ENCODE peak calls at places on chromosomes 5 and 9, in nine cellular contexts. One of them, this sample, is unnamed.

GRCh38 chr5:116273458-116274242 is 188.8 kb downstream of the COMMD10 start:
- DNase-seq in CD8-positive, alpha-beta memory T cell: no peak
- DNase-seq in cardiac muscle cell: no peak
- DNase-seq in uterus: no peak
- DNase-seq in right cardiac atrium: no peak
- DNase-seq in neuronal stem cell: no peak
- DNase-seq in lung: no peak
- DNase-seq in pancreas: no peak
- DNase-seq in A549: no peak
- DNase-seq in this sample: no peak

GRCh38 chr9:112434487-112434886 is 52.1 kb upstream of the KIAA1958 start:
- DNase-seq in neuronal stem cell: no peak
- DNase-seq in CD8-positive, alpha-beta memory T cell: no peak
- DNase-seq in pancreas: no peak
- DNase-seq in uterus: no peak
- DNase-seq in right cardiac atrium: no peak
- DNase-seq in cardiac muscle cell: no peak
- DNase-seq in A549: no peak
- DNase-seq in lung: no peak
- DNase-seq in this sample: no peak

GRCh38 chr5:137743031-137743640 is 7.2 kb upstream of the KLHL3 start:
- DNase-seq in A549: peak; percentile 77
- DNase-seq in pancreas: no peak
- DNase-seq in right cardiac atrium: peak; percentile 20
- DNase-seq in CD8-positive, alpha-beta memory T cell: peak; percentile 35
- DNase-seq in uterus: peak; percentile 50
- DNase-seq in neuronal stem cell: peak; percentile 64
- DNase-seq in lung: no peak
- DNase-seq in cardiac muscle cell: peak; percentile 90
- DNase-seq in this sample: peak; percentile 77

GRCh38 chr9:128160603-128160987 is 530 bp downstream of the BBLN start:
- DNase-seq in pancreas: no peak
- DNase-seq in neuronal stem cell: no peak
- DNase-seq in cardiac muscle cell: peak; percentile 22
- DNase-seq in lung: no peak
- DNase-seq in uterus: peak; percentile 35
- DNase-seq in CD8-positive, alpha-beta memory T cell: peak; percentile 19
- DNase-seq in right cardiac atrium: peak; percentile 40
- DNase-seq in A549: no peak
- DNase-seq in this sample: peak; percentile 36

GRCh38 chr5:150112211-150113046 is 26.1 kb upstream of the CSF1R start:
- DNase-seq in lung: peak; percentile 46
- DNase-seq in pancreas: no peak
- DNase-seq in uterus: no peak
- DNase-seq in A549: peak; percentile 13
- DNase-seq in CD8-positive, alpha-beta memory T cell: no peak
- DNase-seq in cardiac muscle cell: peak; percentile 87
- DNase-seq in neuronal stem cell: peak; percentile 48
- DNase-seq in right cardiac atrium: peak; percentile 85
- DNase-seq in this sample: peak; percentile 67

GRCh38 chr5:103466494-103466893 is 96.1 kb downstream of the NUDT12 start:
- DNase-seq in CD8-positive, alpha-beta memory T cell: no peak
- DNase-seq in pancreas: no peak
- DNase-seq in uterus: no peak
- DNase-seq in lung: no peak
- DNase-seq in neuronal stem cell: no peak
- DNase-seq in A549: peak; percentile 17
- DNase-seq in cardiac muscle cell: peak; percentile 84
- DNase-seq in right cardiac atrium: no peak
- DNase-seq in this sample: no peak

GRCh38 chr5:16897284-16897704 is 38.8 kb downstream of the MYO10 start:
- DNase-seq in right cardiac atrium: no peak
- DNase-seq in pancreas: no peak
- DNase-seq in A549: peak; percentile 96
- DNase-seq in CD8-positive, alpha-beta memory T cell: no peak
- DNase-seq in uterus: no peak
- DNase-seq in neuronal stem cell: no peak
- DNase-seq in cardiac muscle cell: peak; percentile 73
- DNase-seq in lung: no peak
- DNase-seq in this sample: no peak

GRCh38 chr5:2759091-2759490 is 7.6 kb upstream of the IRX2 start:
- DNase-seq in A549: no peak
- DNase-seq in CD8-positive, alpha-beta memory T cell: no peak
- DNase-seq in uterus: no peak
- DNase-seq in lung: no peak
- DNase-seq in right cardiac atrium: no peak
- DNase-seq in neuronal stem cell: no peak
- DNase-seq in cardiac muscle cell: no peak
- DNase-seq in pancreas: no peak
- DNase-seq in this sample: no peak

GRCh38 chr9:93479726-93480125 is 26.3 kb upstream of the FAM120AOS start:
- DNase-seq in cardiac muscle cell: peak; percentile 69
- DNase-seq in neuronal stem cell: no peak
- DNase-seq in A549: no peak
- DNase-seq in right cardiac atrium: no peak
- DNase-seq in pancreas: no peak
- DNase-seq in CD8-positive, alpha-beta memory T cell: no peak
- DNase-seq in lung: no peak
- DNase-seq in uterus: no peak
- DNase-seq in this sample: no peak

GRCh38 chr5:110785356-110785755 is 46.5 kb downstream of the SLC25A46 start:
- DNase-seq in A549: no peak
- DNase-seq in uterus: no peak
- DNase-seq in neuronal stem cell: no peak
- DNase-seq in pancreas: no peak
- DNase-seq in cardiac muscle cell: peak; percentile 74
- DNase-seq in lung: no peak
- DNase-seq in right cardiac atrium: no peak
- DNase-seq in CD8-positive, alpha-beta memory T cell: no peak
- DNase-seq in this sample: no peak

GRCh38 chr5:83428890-83429289 is 42.7 kb upstream of the VCAN start:
- DNase-seq in neuronal stem cell: no peak
- DNase-seq in pancreas: no peak
- DNase-seq in right cardiac atrium: no peak
- DNase-seq in A549: no peak
- DNase-seq in uterus: no peak
- DNase-seq in lung: no peak
- DNase-seq in CD8-positive, alpha-beta memory T cell: no peak
- DNase-seq in cardiac muscle cell: no peak
- DNase-seq in this sample: no peak

GRCh38 chr5:76219636-76220035 is 136.5 kb downstream of the SV2C start:
- DNase-seq in cardiac muscle cell: no peak
- DNase-seq in right cardiac atrium: no peak
- DNase-seq in lung: no peak
- DNase-seq in CD8-positive, alpha-beta memory T cell: no peak
- DNase-seq in uterus: no peak
- DNase-seq in neuronal stem cell: no peak
- DNase-seq in pancreas: no peak
- DNase-seq in A549: no peak
- DNase-seq in this sample: no peak

GRCh38 chr9:96201140-96201539 is 100.8 kb downstream of the HSD17B3 start:
- DNase-seq in A549: no peak
- DNase-seq in uterus: no peak
- DNase-seq in right cardiac atrium: no peak
- DNase-seq in CD8-positive, alpha-beta memory T cell: no peak
- DNase-seq in cardiac muscle cell: no peak
- DNase-seq in pancreas: no peak
- DNase-seq in lung: no peak
- DNase-seq in neuronal stem cell: no peak
- DNase-seq in this sample: no peak

GRCh38 chr5:159038907-159039306 is 60.8 kb downstream of the EBF1 start:
- DNase-seq in CD8-positive, alpha-beta memory T cell: no peak
- DNase-seq in lung: no peak
- DNase-seq in right cardiac atrium: no peak
- DNase-seq in pancreas: no peak
- DNase-seq in A549: no peak
- DNase-seq in cardiac muscle cell: peak; percentile 85
- DNase-seq in neuronal stem cell: no peak
- DNase-seq in uterus: no peak
- DNase-seq in this sample: no peak

GRCh38 chr9:38689678-38690077 is 30.3 kb downstream of the FAM240B start:
- DNase-seq in uterus: peak; percentile 22
- DNase-seq in A549: peak; percentile 75
- DNase-seq in cardiac muscle cell: peak; percentile 71
- DNase-seq in lung: no peak
- DNase-seq in CD8-positive, alpha-beta memory T cell: no peak
- DNase-seq in right cardiac atrium: no peak
- DNase-seq in pancreas: no peak
- DNase-seq in neuronal stem cell: peak; percentile 58
- DNase-seq in this sample: peak; percentile 74

GRCh38 chr5:13278148-13278547 is 666.3 kb downstream of the DNAH5 start:
- DNase-seq in CD8-positive, alpha-beta memory T cell: no peak
- DNase-seq in lung: no peak
- DNase-seq in right cardiac atrium: no peak
- DNase-seq in cardiac muscle cell: no peak
- DNase-seq in pancreas: no peak
- DNase-seq in uterus: no peak
- DNase-seq in A549: peak; percentile 18
- DNase-seq in neuronal stem cell: no peak
- DNase-seq in this sample: peak; percentile 11

GRCh38 chr9:20873240-20873860 is 158.1 kb downstream of the HACD4 start:
- DNase-seq in lung: no peak
- DNase-seq in pancreas: no peak
- DNase-seq in A549: no peak
- DNase-seq in neuronal stem cell: no peak
- DNase-seq in cardiac muscle cell: no peak
- DNase-seq in uterus: no peak
- DNase-seq in CD8-positive, alpha-beta memory T cell: no peak
- DNase-seq in right cardiac atrium: no peak
- DNase-seq in this sample: no peak

GRCh38 chr5:76964018-76964417 is 11.2 kb downstream of the CRHBP start:
- DNase-seq in lung: no peak
- DNase-seq in cardiac muscle cell: no peak
- DNase-seq in right cardiac atrium: no peak
- DNase-seq in neuronal stem cell: no peak
- DNase-seq in A549: peak; percentile 9
- DNase-seq in uterus: no peak
- DNase-seq in CD8-positive, alpha-beta memory T cell: no peak
- DNase-seq in pancreas: no peak
- DNase-seq in this sample: no peak

GRCh38 chr5:140966293-140967225 is at the start of gene PCDHAC2:
- DNase-seq in right cardiac atrium: peak; percentile 29
- DNase-seq in neuronal stem cell: peak; percentile 51
- DNase-seq in A549: peak; percentile 68
- DNase-seq in CD8-positive, alpha-beta memory T cell: no peak
- DNase-seq in uterus: peak; percentile 32
- DNase-seq in cardiac muscle cell: peak; percentile 54
- DNase-seq in pancreas: peak; percentile 76
- DNase-seq in lung: peak; percentile 53
- DNase-seq in this sample: no peak

GRCh38 chr9:79692857-79693571 is 121.2 kb downstream of the TLE4 start:
- DNase-seq in CD8-positive, alpha-beta memory T cell: no peak
- DNase-seq in cardiac muscle cell: no peak
- DNase-seq in uterus: no peak
- DNase-seq in lung: no peak
- DNase-seq in pancreas: no peak
- DNase-seq in right cardiac atrium: no peak
- DNase-seq in A549: no peak
- DNase-seq in neuronal stem cell: no peak
- DNase-seq in this sample: no peak
- H3K4me1 ChIP-seq in CD8-positive, alpha-beta memory T cell: peaks cover 20% of the 10 kb centered on the region
- H3K4me1 ChIP-seq in cardiac muscle cell: peaks cover 3% of the 10 kb centered on the region
- H3K4me1 ChIP-seq in uterus: no peaks in the 10 kb centered on the region
- H3K4me1 ChIP-seq in lung: no peaks in the 10 kb centered on the region
- H3K4me1 ChIP-seq in pancreas: no peaks in the 10 kb centered on the region
- H3K4me1 ChIP-seq in right cardiac atrium: no peaks in the 10 kb centered on the region
- H3K4me1 ChIP-seq in A549: no peaks in the 10 kb centered on the region
- H3K4me1 ChIP-seq in neuronal stem cell: peaks cover 35% of the 10 kb centered on the region
- H3K4me1 ChIP-seq in this sample: peaks cover 18% of the 10 kb centered on the region

GRCh38 chr5:109406719-109407118 is 3.1 kb downstream of the PJA2 start:
- DNase-seq in cardiac muscle cell: no peak
- DNase-seq in pancreas: no peak
- DNase-seq in lung: no peak
- DNase-seq in neuronal stem cell: no peak
- DNase-seq in A549: no peak
- DNase-seq in right cardiac atrium: no peak
- DNase-seq in CD8-positive, alpha-beta memory T cell: no peak
- DNase-seq in uterus: no peak
- DNase-seq in this sample: no peak
- H3K4me3 ChIP-seq in cardiac muscle cell: peak overlapping the region; percentile 89
- H3K4me3 ChIP-seq in pancreas: no peak overlapping the region
- H3K4me3 ChIP-seq in lung: no peak overlapping the region
- H3K4me3 ChIP-seq in neuronal stem cell: peak overlapping the region; percentile 14
- H3K4me3 ChIP-seq in A549: no peak overlapping the region
- H3K4me3 ChIP-seq in right cardiac atrium: no peak overlapping the region
- H3K4me3 ChIP-seq in CD8-positive, alpha-beta memory T cell: no peak overlapping the region
- H3K4me3 ChIP-seq in uterus: no peak overlapping the region
- H3K4me3 ChIP-seq in this sample: no peak overlapping the region

GRCh38 chr9:92001244-92001643 is 51.2 kb upstream of the ROR2 start:
- DNase-seq in neuronal stem cell: no peak
- DNase-seq in pancreas: no peak
- DNase-seq in uterus: no peak
- DNase-seq in lung: peak; percentile 13
- DNase-seq in CD8-positive, alpha-beta memory T cell: no peak
- DNase-seq in cardiac muscle cell: peak; percentile 6
- DNase-seq in right cardiac atrium: no peak
- DNase-seq in A549: no peak
- DNase-seq in this sample: no peak
- H3K4me1 ChIP-seq in neuronal stem cell: no peaks in the 10 kb centered on the region
- H3K4me1 ChIP-seq in pancreas: no peaks in the 10 kb centered on the region
- H3K4me1 ChIP-seq in uterus: no peaks in the 10 kb centered on the region
- H3K4me1 ChIP-seq in lung: no peaks in the 10 kb centered on the region
- H3K4me1 ChIP-seq in CD8-positive, alpha-beta memory T cell: no peaks in the 10 kb centered on the region
- H3K4me1 ChIP-seq in cardiac muscle cell: no peaks in the 10 kb centered on the region
- H3K4me1 ChIP-seq in right cardiac atrium: no peaks in the 10 kb centered on the region
- H3K4me1 ChIP-seq in A549: no peaks in the 10 kb centered on the region
- H3K4me1 ChIP-seq in this sample: no peaks in the 10 kb centered on the region

GRCh38 chr9:137802021-137802420 is 75.6 kb upstream of the CACNA1B start:
- DNase-seq in CD8-positive, alpha-beta memory T cell: no peak
- DNase-seq in cardiac muscle cell: no peak
- DNase-seq in lung: no peak
- DNase-seq in pancreas: no peak
- DNase-seq in right cardiac atrium: no peak
- DNase-seq in neuronal stem cell: no peak
- DNase-seq in A549: no peak
- DNase-seq in uterus: no peak
- DNase-seq in this sample: no peak

GRCh38 chr9:137804908-137805356 is 72.7 kb upstream of the CACNA1B start:
- DNase-seq in neuronal stem cell: no peak
- DNase-seq in pancreas: no peak
- DNase-seq in CD8-positive, alpha-beta memory T cell: no peak
- DNase-seq in cardiac muscle cell: no peak
- DNase-seq in uterus: no peak
- DNase-seq in right cardiac atrium: no peak
- DNase-seq in A549: no peak
- DNase-seq in lung: no peak
- DNase-seq in this sample: no peak

GRCh38 chr9:137800196-137801022 is 77.2 kb upstream of the CACNA1B start:
- DNase-seq in cardiac muscle cell: no peak
- DNase-seq in pancreas: peak; percentile 48
- DNase-seq in right cardiac atrium: no peak
- DNase-seq in A549: no peak
- DNase-seq in neuronal stem cell: no peak
- DNase-seq in lung: no peak
- DNase-seq in CD8-positive, alpha-beta memory T cell: no peak
- DNase-seq in uterus: no peak
- DNase-seq in this sample: no peak

GRCh38 chr9:137801023-137801319 is 76.6 kb upstream of the CACNA1B start:
- DNase-seq in right cardiac atrium: no peak
- DNase-seq in cardiac muscle cell: no peak
- DNase-seq in uterus: no peak
- DNase-seq in A549: no peak
- DNase-seq in lung: no peak
- DNase-seq in neuronal stem cell: no peak
- DNase-seq in pancreas: peak; percentile 54
- DNase-seq in CD8-positive, alpha-beta memory T cell: no peak
- DNase-seq in this sample: no peak

GRCh38 chr9:137802521-137803243 is 74.9 kb upstream of the CACNA1B start:
- DNase-seq in cardiac muscle cell: no peak
- DNase-seq in lung: no peak
- DNase-seq in pancreas: peak; percentile 33
- DNase-seq in uterus: no peak
- DNase-seq in A549: no peak
- DNase-seq in CD8-positive, alpha-beta memory T cell: no peak
- DNase-seq in right cardiac atrium: no peak
- DNase-seq in neuronal stem cell: no peak
- DNase-seq in this sample: no peak
- H3K4me3 ChIP-seq in cardiac muscle cell: no peak overlapping the region
- H3K4me3 ChIP-seq in lung: no peak overlapping the region
- H3K4me3 ChIP-seq in pancreas: no peak overlapping the region
- H3K4me3 ChIP-seq in uterus: no peak overlapping the region
- H3K4me3 ChIP-seq in A549: no peak overlapping the region
- H3K4me3 ChIP-seq in CD8-positive, alpha-beta memory T cell: no peak overlapping the region
- H3K4me3 ChIP-seq in right cardiac atrium: no peak overlapping the region
- H3K4me3 ChIP-seq in neuronal stem cell: no peak overlapping the region
- H3K4me3 ChIP-seq in this sample: no peak overlapping the region

This sample was measured in SJCRH30.